ENCODE peak calls at places on chromosomes 3 and 15, in six cellular contexts. D is IMR-90, J is neuronal stem cell, W is mesenchymal stem cell, X is H1, B is trophoblast cell. U is an unnamed sample.

GRCh38 chr3:39101022-39101689 is 6.3 kb downstream of the GORASP1 start:
- DNase-seq in D (peak), J (no peak), W (peak), X (peak), B (peak), U (peak)

GRCh38 chr3:71039332-71039731 is 544.2 kb downstream of the FOXP1 start:
- DNase-seq in D (no peak), J (no peak), W (no peak), X (no peak), B (no peak), U (no peak)

GRCh38 chr3:45908761-45909160 is 22.4 kb downstream of the CCR9 start:
- DNase-seq in D (no peak), J (no peak), W (no peak), X (no peak), B (no peak), U (no peak)

GRCh38 chr3:122691195-122691594 is 10.6 kb downstream of the PARP14 start:
- DNase-seq in D (peak), J (no peak), W (peak), X (no peak), B (no peak), U (no peak)

GRCh38 chr15:65653341-65653740 is 31.6 kb downstream of the SLC24A1 start:
- DNase-seq in D (peak), J (no peak), W (peak), X (no peak), B (no peak), U (no peak)

GRCh38 chr3:179853176-179853575 is 183.6 kb downstream of the PEX5L start:
- DNase-seq in D (peak), J (no peak), W (peak), X (no peak), B (no peak), U (no peak)

GRCh38 chr15:50123861-50124556 is 5.0 kb upstream of the ATP8B4 start:
- DNase-seq in D (no peak), J (no peak), W (no peak), X (no peak), B (no peak), U (no peak)

GRCh38 chr3:171824824-171825221 is 14.5 kb upstream of the PLD1 start:
- DNase-seq in D (peak), J (no peak), W (peak), X (no peak), B (no peak), U (no peak)

GRCh38 chr15:93071469-93071891 is 17.5 kb downstream of the RGMA start:
- DNase-seq in D (no peak), J (no peak), W (no peak), X (no peak), B (no peak), U (no peak)

GRCh38 chr15:96181873-96182301 is 148.6 kb upstream of the NR2F2 start:
- DNase-seq in D (peak), J (no peak), W (peak), X (no peak), B (peak), U (no peak)

GRCh38 chr3:186570941-186571643 is 572 bp downstream of the DNAJB11 start:
- DNase-seq in D (no peak), J (no peak), W (no peak), X (no peak), B (no peak), U (no peak)

GRCh38 chr15:34714476-34715121 is 40.2 kb downstream of the GJD2 start:
- DNase-seq in D (no peak), J (no peak), W (no peak), X (no peak), B (no peak), U (no peak)

GRCh38 chr15:92822216-92823144 is 77.6 kb upstream of the CHD2 start:
- DNase-seq in D (no peak), J (no peak), W (no peak), X (no peak), B (no peak), U (no peak)

GRCh38 chr15:90436952-90437351 is 48.9 kb downstream of the IQGAP1 start:
- DNase-seq in D (no peak), J (no peak), W (no peak), X (no peak), B (peak), U (no peak)

GRCh38 chr3:142888099-142888483 is 792 bp downstream of the PCOLCE2 start:
- DNase-seq in D (no peak), J (peak), W (peak), X (no peak), B (peak), U (peak)

GRCh38 chr3:150823277-150823676 is 60.3 kb upstream of the SIAH2 start:
- DNase-seq in D (no peak), J (no peak), W (no peak), X (no peak), B (no peak), U (no peak)

GRCh38 chr15:90200534-90201139 is 493 bp upstream of the SEMA4B start:
- DNase-seq in D (no peak), J (no peak), W (no peak), X (no peak), B (peak), U (no peak)

GRCh38 chr3:69097407-69098086 is 12.8 kb downstream of the ARL6IP5 start:
- DNase-seq in D (no peak), J (no peak), W (no peak), X (no peak), B (no peak), U (no peak)
- H3K14ac ChIP-seq in D (no peak), J (no peak), W (no peak), X (peak), B (no peak), U (no peak)

GRCh38 chr3:172882563-172882962 is 132.0 kb downstream of the ECT2 start:
- DNase-seq in D (no peak), J (no peak), W (no peak), X (no peak), B (no peak), U (no peak)

DNA sequence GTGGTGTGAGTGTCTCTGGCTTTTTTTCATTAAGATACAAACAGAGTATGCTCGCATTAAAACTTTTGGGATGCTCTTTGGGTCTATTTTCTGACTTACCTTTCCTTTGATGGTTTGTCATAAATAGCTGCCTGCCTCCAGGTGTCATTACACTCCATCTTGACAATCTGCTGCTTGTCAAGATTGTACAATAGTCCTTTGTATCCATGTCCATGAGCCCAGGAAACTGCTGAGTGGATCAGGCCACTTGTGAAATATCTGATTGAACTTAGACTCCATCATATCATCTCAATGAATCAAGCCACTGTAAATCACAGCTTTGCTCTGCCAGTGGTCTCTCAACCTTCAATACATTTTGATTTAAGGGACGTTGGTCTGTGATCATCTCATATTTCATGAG is 135.2 kb downstream of the ECT2 start:
- DNase-seq in D (no peak), J (no peak), W (no peak), X (no peak), B (no peak), U (no peak)
- H3K14ac ChIP-seq in D (no peak), J (no peak), W (no peak), X (no peak), B (no peak), U (no peak)

GRCh38 chr3:105166893-105167292 is 199.8 kb upstream of the ALCAM start:
- DNase-seq in D (peak), J (no peak), W (no peak), X (no peak), B (no peak), U (no peak)

GRCh38 chr3:105173972-105174371 is 192.7 kb upstream of the ALCAM start:
- DNase-seq in D (no peak), J (no peak), W (no peak), X (no peak), B (no peak), U (no peak)

DNA sequence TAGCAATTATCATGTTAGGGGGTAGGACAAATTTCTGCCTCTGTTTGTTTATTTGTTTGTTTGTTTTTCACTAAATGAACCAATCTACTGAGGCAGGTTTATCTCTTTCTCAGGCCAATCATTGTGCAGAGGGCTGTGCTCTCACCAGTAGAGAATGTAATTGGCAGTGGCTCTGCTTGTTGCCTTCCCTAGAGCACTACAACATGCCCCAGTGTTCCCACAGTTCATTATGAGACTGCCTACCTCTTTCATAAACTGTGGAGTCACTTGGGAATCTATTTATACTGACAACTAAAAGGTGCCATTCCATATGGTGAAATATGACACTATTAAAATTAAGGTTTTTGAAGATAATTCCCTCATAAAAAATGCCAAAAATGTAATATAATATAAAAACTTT is 196.3 kb upstream of the ALCAM start:
- DNase-seq in D (no peak), J (no peak), W (no peak), X (no peak), B (no peak), U (no peak)
- H3K14ac ChIP-seq in D (no peak), J (no peak), W (no peak), X (no peak), B (no peak), U (no peak)

GRCh38 chr3:102673271-102674115 is 238.7 kb downstream of the ZPLD1 start:
- DNase-seq in D (peak), J (peak), W (peak), X (peak), B (peak), U (peak)

GRCh38 chr3:102676424-102676823 is 241.6 kb downstream of the ZPLD1 start:
- DNase-seq in D (no peak), J (no peak), W (no peak), X (no peak), B (no peak), U (no peak)

GRCh38 chr3:102671005-102671404 is 236.2 kb downstream of the ZPLD1 start:
- DNase-seq in D (no peak), J (no peak), W (no peak), X (no peak), B (no peak), U (no peak)

GRCh38 chr3:102674284-102674683 is 239.5 kb downstream of the ZPLD1 start:
- DNase-seq in D (no peak), J (no peak), W (no peak), X (no peak), B (no peak), U (no peak)
- H3K14ac ChIP-seq in D (no peak), J (no peak), W (no peak), X (no peak), B (no peak), U (no peak)

DNA sequence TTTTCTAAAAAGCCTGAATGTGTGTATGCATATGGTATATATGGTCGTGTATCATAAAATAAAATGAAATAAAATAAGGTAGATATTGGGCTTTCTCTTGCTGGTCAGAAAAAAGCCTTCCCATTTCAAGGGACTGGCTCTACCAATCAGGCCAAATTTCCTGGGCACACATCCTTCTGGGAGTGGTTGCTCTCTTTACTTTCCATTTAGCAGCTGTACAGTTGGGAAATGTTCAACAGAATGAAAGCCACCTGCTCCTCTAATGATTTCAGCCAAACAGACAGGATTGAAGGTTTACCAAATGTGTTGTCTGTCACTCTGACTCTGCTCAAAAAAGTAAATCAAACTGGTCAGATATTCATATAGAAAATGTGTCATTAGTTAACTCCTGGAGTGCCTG is 380.4 kb downstream of the ROBO2 start:
- DNase-seq in D (no peak), J (no peak), W (no peak), X (no peak), B (no peak), U (no peak)
- H3K14ac ChIP-seq in D (no peak), J (no peak), W (no peak), X (no peak), B (no peak), U (no peak)

DNA sequence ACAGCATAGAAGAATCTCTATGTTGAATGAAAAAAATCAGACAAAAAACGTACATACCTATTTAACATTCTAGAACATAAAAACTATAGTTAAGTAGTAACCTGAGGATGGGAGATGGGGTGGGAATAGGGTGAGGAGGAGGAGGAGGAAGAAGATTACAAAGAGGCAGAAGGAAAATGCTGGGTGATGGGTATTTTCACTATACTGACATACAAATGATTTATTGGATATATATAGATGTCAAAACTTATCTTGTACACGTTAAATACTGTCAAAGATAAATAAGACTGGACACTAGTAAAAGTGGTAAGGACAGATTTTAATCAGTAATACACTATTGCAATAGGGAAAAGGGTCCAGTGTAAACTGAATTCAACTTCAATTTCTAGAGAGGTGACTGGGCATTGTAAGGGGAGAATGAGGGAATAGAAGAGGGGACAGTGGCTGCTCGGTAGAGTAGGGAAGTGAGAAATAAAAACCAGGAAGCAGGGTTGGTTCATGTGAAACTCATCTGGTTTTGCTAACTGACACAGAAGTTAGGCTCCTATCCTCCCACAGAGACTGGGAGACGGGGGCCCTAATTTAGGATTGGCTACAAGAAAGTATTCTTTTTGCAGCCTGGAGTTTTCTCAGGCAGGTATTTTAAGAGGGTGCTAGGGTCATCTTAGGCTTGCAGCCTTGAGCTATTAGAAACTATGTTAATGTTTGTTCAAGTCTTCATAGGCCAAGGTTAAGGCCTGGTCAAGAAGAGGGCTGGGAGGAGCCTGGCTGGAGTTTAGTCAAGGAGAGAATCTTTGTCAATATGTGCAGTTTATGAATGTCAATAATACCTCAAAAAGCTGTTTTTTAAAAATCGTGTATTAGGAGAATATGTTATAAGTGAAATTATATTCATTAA is 15.0 kb upstream of the C15orf61 start:
- DNase-seq in D (no peak), J (no peak), W (no peak), X (no peak), B (no peak), U (no peak)
- H3K14ac ChIP-seq in D (no peak), J (no peak), W (no peak), X (no peak), B (no peak), U (no peak)

GRCh38 chr15:52232327-52232726 is 41.1 kb upstream of the GNB5 start:
- DNase-seq in D (no peak), J (no peak), W (no peak), X (no peak), B (peak), U (no peak)

GRCh38 chr15:52234596-52235541 is 43.7 kb upstream of the GNB5 start:
- DNase-seq in D (no peak), J (no peak), W (no peak), X (no peak), B (no peak), U (no peak)

GRCh38 chr15:52233405-52233804 is 42.2 kb upstream of the GNB5 start:
- DNase-seq in D (peak), J (no peak), W (no peak), X (no peak), B (no peak), U (no peak)

GRCh38 chr15:52238149-52238548 is 47.0 kb upstream of the GNB5 start:
- DNase-seq in D (no peak), J (no peak), W (no peak), X (no peak), B (no peak), U (no peak)

DNA sequence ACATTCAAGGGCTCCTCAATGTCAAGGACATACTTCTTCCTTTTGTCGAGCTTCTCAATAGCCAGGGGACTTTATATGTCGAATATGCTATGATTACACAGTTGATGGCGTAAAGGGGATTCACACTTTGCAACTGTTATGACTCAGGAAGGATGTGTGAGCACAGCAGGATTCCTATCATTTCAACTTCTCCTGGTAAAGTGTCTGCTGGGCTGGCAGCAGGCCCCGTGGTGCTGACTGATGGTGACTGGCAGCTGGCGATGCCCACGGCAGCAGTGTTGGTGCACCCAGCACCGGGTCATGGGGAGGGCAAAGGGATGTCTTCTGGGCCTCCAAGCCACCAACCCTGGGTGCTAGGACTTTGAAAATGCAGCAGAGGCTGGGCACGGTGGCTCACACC is 44.8 kb upstream of the GNB5 start:
- DNase-seq in D (no peak), J (no peak), W (no peak), X (no peak), B (no peak), U (no peak)
- H3K14ac ChIP-seq in D (no peak), J (no peak), W (peak), X (no peak), B (no peak), U (no peak)

GRCh38 chr3:25021816-25022215 is 406.2 kb upstream of the RARB start:
- DNase-seq in D (peak), J (no peak), W (peak), X (no peak), B (peak), U (no peak)
- H3K14ac ChIP-seq in D (no peak), J (no peak), W (no peak), X (no peak), B (no peak), U (no peak)

GRCh38 chr3:31250116-31250813 is 282.5 kb upstream of the STT3B start:
- DNase-seq in D (peak), J (no peak), W (no peak), X (no peak), B (peak), U (no peak)

GRCh38 chr3:31253782-31254181 is 278.9 kb upstream of the STT3B start:
- DNase-seq in D (no peak), J (no peak), W (no peak), X (no peak), B (peak), U (no peak)

GRCh38 chr3:31251083-31251482 is 281.6 kb upstream of the STT3B start:
- DNase-seq in D (no peak), J (no peak), W (no peak), X (no peak), B (no peak), U (no peak)

GRCh38 chr3:31254483-31254882 is 278.2 kb upstream of the STT3B start:
- DNase-seq in D (no peak), J (no peak), W (no peak), X (no peak), B (no peak), U (no peak)

DNA sequence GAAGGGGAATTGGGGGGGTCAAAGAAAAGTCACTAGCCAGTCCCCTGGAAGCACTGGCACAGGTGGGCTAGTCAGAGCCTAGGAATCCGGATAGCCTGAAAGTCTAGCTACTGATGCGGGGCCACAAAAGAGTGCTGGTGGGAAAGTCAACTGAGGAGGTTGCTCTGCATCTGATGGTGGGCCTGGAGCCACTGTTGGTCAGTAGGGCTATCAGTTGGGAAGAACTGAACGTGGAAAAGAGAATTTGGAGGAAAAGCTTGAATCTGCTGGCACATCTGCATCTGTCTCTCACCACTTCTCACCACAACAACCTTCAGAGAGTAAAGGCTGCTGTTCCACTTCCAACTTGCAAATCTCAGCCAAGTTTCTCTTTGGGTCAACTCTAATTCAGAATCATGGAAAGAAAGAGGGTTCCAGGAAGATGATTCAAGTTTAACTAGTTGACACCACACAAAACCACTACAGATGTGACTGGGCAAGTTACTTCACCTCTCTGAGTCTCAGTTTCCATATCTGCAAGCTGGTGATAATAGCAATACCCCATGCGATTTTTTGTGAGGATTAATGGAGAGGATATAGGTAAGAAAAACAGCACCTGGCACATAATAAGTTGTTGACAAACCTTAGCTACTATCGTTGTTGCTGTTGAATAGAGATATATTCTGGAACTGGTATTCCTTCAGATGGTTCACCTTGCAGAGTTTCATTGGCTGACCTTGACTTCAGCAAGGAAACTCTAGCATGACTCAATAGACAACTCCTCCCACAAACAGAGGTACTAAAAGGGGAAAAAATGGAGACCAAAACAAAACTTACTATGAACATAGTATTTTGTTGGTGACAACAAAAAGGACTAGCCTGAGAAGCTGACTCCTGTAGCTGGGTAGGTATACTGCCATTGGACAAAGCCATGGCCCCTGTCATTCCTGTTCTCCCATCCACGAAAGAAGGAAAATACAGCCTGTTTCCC is 280.2 kb upstream of the STT3B start:
- DNase-seq in D (no peak), J (no peak), W (no peak), X (no peak), B (no peak), U (no peak)
- H3K14ac ChIP-seq in D (no peak), J (no peak), W (no peak), X (no peak), B (no peak), U (no peak)

DNA sequence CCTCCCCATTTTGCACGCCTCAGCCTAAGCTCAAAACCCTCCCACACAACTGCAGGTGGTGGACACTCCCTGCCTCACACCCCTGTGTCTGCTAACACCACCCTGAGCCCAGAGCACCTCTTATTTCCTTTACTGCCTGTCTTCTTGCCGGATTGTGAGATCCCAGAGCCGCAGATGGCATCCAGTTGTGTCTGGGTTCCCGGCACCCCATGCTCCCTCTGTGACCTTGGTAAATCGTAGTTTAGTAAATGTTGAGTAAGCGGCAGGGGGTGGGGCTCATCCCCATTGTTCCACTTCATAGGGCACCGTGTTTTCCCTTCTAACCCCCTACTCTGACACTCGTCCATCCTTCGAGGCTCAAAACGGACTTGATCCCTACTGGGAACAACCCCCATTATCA is 14.9 kb downstream of the SPINT1 start:
- DNase-seq in D (no peak), J (no peak), W (no peak), X (no peak), B (no peak), U (no peak)
- H3K14ac ChIP-seq in D (no peak), J (no peak), W (no peak), X (no peak), B (no peak), U (no peak)